ENCODE peak calls at places on chromosomes 16 and 17, in four cellular contexts. K, Y, V and G are unnamed samples.

GRCh38 chr17:59561042-59561441 is 4.4 kb upstream of the DHX40 start:
- DNase-seq in K (no peak), V (no peak), Y (no peak), G (no peak)

GRCh38 chr17:27323538-27324212 is 29.8 kb downstream of the WSB1 start:
- DNase-seq in V (no peak), Y (peak), K (peak), G (no peak)

GRCh38 chr17:56674401-56674925 is 81.0 kb downstream of the NOG start:
- DNase-seq in V (no peak), K (no peak), Y (no peak), G (no peak)

GRCh38 chr16:21194771-21195301 is 16.5 kb downstream of the ZP2 start:
- DNase-seq in K (no peak), V (no peak), Y (no peak), G (no peak)

GRCh38 chr16:80806957-80807356 is 2.6 kb upstream of the CDYL2 start:
- DNase-seq in V (no peak), K (no peak), Y (no peak), G (peak)

GRCh38 chr17:509316-509715 is 156.7 kb upstream of the RPH3AL start:
- DNase-seq in K (no peak), V (no peak), Y (no peak), G (no peak)

GRCh38 chr17:31585280-31585630 is 193.8 kb downstream of the RAB11FIP4 start:
- DNase-seq in K (no peak), Y (no peak), V (no peak), G (no peak)

GRCh38 chr16:84214451-84215066 is 23.6 kb downstream of the ADAD2 start:
- DNase-seq in K (no peak), V (no peak), Y (no peak), G (no peak)

GRCh38 chr16:56424791-56425438 is 430 bp downstream of the AMFR start:
- DNase-seq in Y (peak), K (peak), V (no peak), G (peak)

GRCh38 chr17:43211123-43211479 is 574 bp upstream of the TMEM106A start:
- DNase-seq in Y (no peak), V (no peak), K (no peak), G (no peak)

GRCh38 chr17:32876414-32877163 is at the start of gene MYO1D:
- DNase-seq in K (peak), V (no peak), Y (peak), G (peak)

GRCh38 chr16:85969591-85969990 is 70.6 kb downstream of the IRF8 start:
- DNase-seq in K (no peak), Y (no peak), V (no peak), G (no peak)

GRCh38 chr17:40582328-40582901 is 17.1 kb upstream of the CCR7 start:
- DNase-seq in K (peak), Y (peak), V (no peak), G (peak)

GRCh38 chr17:42422412-42422957 is 571 bp downstream of the CAVIN1 start:
- DNase-seq in Y (no peak), K (no peak), V (no peak), G (no peak)

GRCh38 chr17:30716461-30717289 is 107.8 kb downstream of the CRLF3 start:
- DNase-seq in V (no peak), Y (peak), K (no peak), G (no peak)

GRCh38 chr17:17416007-17416399 is 60.8 kb upstream of the MED9 start:
- DNase-seq in V (no peak), K (no peak), Y (no peak), G (no peak)

GRCh38 chr16:81542609-81543570 is 98.3 kb downstream of the CMIP start:
- DNase-seq in V (no peak), K (no peak), Y (no peak), G (no peak)

GRCh38 chr17:6374761-6375312 is 60.1 kb downstream of the AIPL1 start:
- DNase-seq in Y (no peak), V (no peak), K (no peak), G (no peak)

GRCh38 chr17:74393323-74393942 is 26.1 kb downstream of the GPR142 start:
- DNase-seq in K (no peak), V (no peak), Y (no peak), G (no peak)

GRCh38 chr17:70552230-70552981 is 383.1 kb downstream of the KCNJ2 start:
- DNase-seq in K (peak), Y (no peak), V (peak), G (no peak)

GRCh38 chr17:79290726-79291125 is 216.1 kb downstream of the ENGASE start:
- DNase-seq in Y (no peak), V (no peak), K (no peak), G (no peak)

GRCh38 chr17:79295307-79295706 is 220.7 kb downstream of the ENGASE start:
- DNase-seq in K (no peak), Y (no peak), V (no peak), G (no peak)

GRCh38 chr17:79298801-79299200 is 224.2 kb downstream of the ENGASE start:
- DNase-seq in V (no peak), Y (no peak), K (no peak), G (no peak)

GRCh38 chr17:79296290-79296689 is 221.7 kb downstream of the ENGASE start:
- DNase-seq in V (no peak), Y (no peak), K (no peak), G (no peak)

DNA sequence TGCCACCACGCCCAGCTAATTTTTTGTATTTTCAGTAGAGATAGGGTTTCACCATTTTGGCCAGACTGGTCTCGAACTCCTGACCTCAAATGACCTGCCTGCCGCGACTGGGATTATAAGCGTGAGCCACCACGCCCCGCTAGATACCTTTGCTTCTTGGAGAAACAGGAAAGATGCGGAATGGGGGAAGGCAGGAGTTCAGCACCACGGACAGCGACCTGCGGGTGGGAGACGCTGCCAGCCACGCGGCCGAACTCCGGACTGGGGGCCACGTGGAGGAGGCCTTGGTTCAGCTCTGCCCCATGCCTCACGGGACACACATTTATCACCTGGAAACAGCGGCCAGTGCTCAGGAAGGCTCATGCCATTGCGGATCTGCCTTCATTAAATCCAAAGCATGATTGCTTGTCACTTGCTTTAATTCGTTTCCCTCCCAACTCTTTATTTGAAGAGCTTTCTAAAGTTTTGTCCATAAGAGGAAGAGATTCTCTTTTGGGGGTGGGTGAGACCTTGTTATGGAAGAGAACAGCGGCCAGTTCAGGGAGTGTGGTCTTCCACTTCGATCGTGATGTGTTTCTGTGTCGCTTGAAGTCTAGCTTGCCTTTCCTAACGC is 219.9 kb downstream of the ENGASE start:
- DNase-seq in K (peak), Y (peak), V (no peak), G (peak)
- H3K27ac ChIP-seq in K (no peak), Y (no peak), V (no peak), G (no peak)

GRCh38 chr17:52201764-52202571 is 43.5 kb upstream of the CA10 start:
- DNase-seq in V (no peak), Y (no peak), K (no peak), G (no peak)
- H3K27ac ChIP-seq in V (no peak), Y (no peak), K (no peak), G (no peak)

GRCh38 chr17:82440377-82440981 is 10.1 kb downstream of the CYBC1 start:
- DNase-seq in Y (no peak), K (no peak), V (no peak), G (no peak)
- H3K27ac ChIP-seq in Y (no peak), K (no peak), V (no peak), G (no peak)

GRCh38 chr17:63035271-63035670 is 69.2 kb downstream of the TANC2 start:
- DNase-seq in Y (no peak), V (no peak), K (no peak), G (no peak)
- H3K27ac ChIP-seq in Y (no peak), V (no peak), K (no peak), G (no peak)

GRCh38 chr17:64327201-64327930 is 63.3 kb downstream of the PECAM1 start:
- DNase-seq in V (no peak), K (peak), Y (peak), G (no peak)

GRCh38 chr17:64326420-64327054 is 63.5 kb upstream of the TEX2 start:
- DNase-seq in V (no peak), K (peak), Y (peak), G (no peak)

GRCh38 chr17:64329571-64329970 is 61.1 kb downstream of the PECAM1 start:
- DNase-seq in K (no peak), V (no peak), Y (no peak), G (no peak)

GRCh38 chr17:64328036-64328874 is 62.4 kb downstream of the PECAM1 start:
- DNase-seq in V (no peak), K (peak), Y (peak), G (no peak)

GRCh38 chr17:64328875-64329405 is 61.7 kb downstream of the PECAM1 start:
- DNase-seq in Y (no peak), K (no peak), V (no peak), G (no peak)
- H3K27ac ChIP-seq in Y (peak), K (peak), V (no peak), G (no peak)

DNA sequence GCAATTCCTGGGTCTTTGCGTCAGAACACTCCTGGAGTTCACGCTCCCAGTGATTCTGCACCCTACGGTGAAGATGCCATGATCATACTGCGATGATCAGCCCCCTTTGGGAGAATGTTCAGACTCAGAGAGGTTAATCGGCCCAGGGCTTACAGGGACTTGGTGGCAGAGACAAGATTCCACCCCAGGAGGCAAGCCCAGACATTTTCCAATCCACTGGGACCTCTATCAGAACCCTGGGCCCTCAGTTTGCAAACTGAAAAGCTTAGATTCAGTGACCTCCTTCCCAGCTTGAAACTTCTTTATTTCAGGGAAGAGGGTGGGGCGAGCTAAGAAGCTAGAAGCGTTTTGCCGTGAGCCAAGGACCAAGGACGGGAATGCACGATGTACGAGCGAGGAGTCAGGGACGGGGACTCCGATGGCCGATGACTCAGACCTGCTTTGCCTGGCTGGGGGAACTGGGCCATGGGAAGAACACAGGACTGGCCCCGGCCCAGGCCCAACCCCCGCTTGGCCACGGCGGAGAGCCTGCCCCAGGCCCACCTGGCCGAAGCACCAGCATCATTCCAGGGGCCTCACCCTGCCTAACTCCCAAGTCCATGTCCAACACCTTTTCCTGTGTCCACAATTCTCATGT is 34.7 kb downstream of the SOCS3 start:
- DNase-seq in V (no peak), K (peak), Y (peak), G (no peak)
- H3K27ac ChIP-seq in V (peak), K (peak), Y (peak), G (no peak)